ENCODE peak calls at places on chromosome 4, in eight cellular contexts. O is transverse colon; H is Calu3; J is glomerular endothelial cell; P is CD14-positive monocyte; N is coronary artery; L is Karpas-422; G is CD4-positive, CD25-positive, alpha-beta regulatory T cell. C is an unnamed sample.
A peak's percentile ranks its signal among the peaks of the same experiment; 100 is the strongest.

GRCh38 chr4:149166886-149167285 is 648.8 kb downstream of the IQCM start:
- DNase-seq in G (no peak), P (no peak), L (no peak), J (no peak), H (no peak), N (no peak), O (no peak), C (peak; percentile 33)

GRCh38 chr4:6926681-6927478 is 17.3 kb downstream of the TBC1D14 start:
- DNase-seq in G (peak; percentile 58), L (no peak), N (no peak), H (no peak), O (peak; percentile 87), J (no peak), P (no peak), C (peak; percentile 67)

GRCh38 chr4:99651370-99651769 is 6.3 kb downstream of the C4orf54 start:
- DNase-seq in H (no peak), N (no peak), G (no peak), O (no peak), P (no peak), L (no peak), J (no peak), C (no peak)

GRCh38 chr4:1010522-1011021 is 854 bp upstream of the FGFRL1 start:
- DNase-seq in L (no peak), N (peak; percentile 92), H (peak; percentile 52), P (peak; percentile 79), O (peak; percentile 76), G (peak; percentile 68), J (no peak), C (peak; percentile 59)

GRCh38 chr4:143597271-143597670 is 83.8 kb downstream of the SMARCA5 start:
- DNase-seq in L (no peak), P (no peak), G (no peak), H (no peak), O (no peak), J (no peak), N (no peak), C (no peak)

GRCh38 chr4:54586343-54586953 is 71.3 kb upstream of the KIT start:
- DNase-seq in J (no peak), N (no peak), L (no peak), H (no peak), G (no peak), O (peak; percentile 33), P (no peak), C (no peak)

GRCh38 chr4:55296076-55296475 is 50.0 kb upstream of the SRD5A3 start:
- DNase-seq in J (no peak), G (no peak), N (no peak), H (no peak), L (no peak), O (no peak), P (no peak), C (no peak)

GRCh38 chr4:101205878-101206277 is 141.4 kb downstream of the PPP3CA start:
- DNase-seq in P (peak; percentile 47), O (no peak), L (no peak), H (no peak), J (no peak), G (peak; percentile 16), N (no peak), C (peak; percentile 24)

GRCh38 chr4:148998719-148999118 is 556.5 kb upstream of the NR3C2 start:
- DNase-seq in O (no peak), P (no peak), H (peak; percentile 9), G (no peak), J (no peak), L (peak; percentile 68), N (no peak), C (peak; percentile 70)

GRCh38 chr4:13977755-13978154 is 350.2 kb upstream of the BOD1L1 start:
- DNase-seq in N (no peak), O (no peak), P (no peak), G (no peak), H (no peak), J (no peak), L (no peak), C (no peak)

GRCh38 chr4:52126946-52127345 is 75.8 kb downstream of the SPATA18 start:
- DNase-seq in O (no peak), J (no peak), G (no peak), P (no peak), N (no peak), H (no peak), L (no peak), C (peak; percentile 5)

GRCh38 chr4:29571322-29571721 is 1148.8 kb upstream of the PCDH7 start:
- DNase-seq in P (no peak), N (no peak), L (no peak), O (no peak), J (no peak), H (no peak), G (no peak), C (no peak)

GRCh38 chr4:149264093-149264733 is 551.4 kb downstream of the IQCM start:
- DNase-seq in L (peak; percentile 84), N (no peak), P (no peak), J (peak; percentile 18), G (peak; percentile 1), O (peak; percentile 30), H (peak; percentile 30), C (peak; percentile 73)

GRCh38 chr4:94650690-94651089 is 107.1 kb upstream of the BMPR1B start:
- DNase-seq in G (no peak), O (no peak), P (no peak), L (no peak), N (no peak), J (no peak), H (no peak), C (peak; percentile 40)

GRCh38 chr4:41196633-41197332 is 17.6 kb downstream of the APBB2 start:
- DNase-seq in G (no peak), P (no peak), L (no peak), N (no peak), O (no peak), H (no peak), J (no peak), C (no peak)

GRCh38 chr4:76689079-76689817 is 208.7 kb downstream of the SOWAHB start:
- DNase-seq in O (peak; percentile 52), N (no peak), L (no peak), J (no peak), P (no peak), H (peak; percentile 33), G (no peak), C (peak; percentile 84)

GRCh38 chr4:136032391-136032790 is 1499.9 kb downstream of the PCDH18 start:
- DNase-seq in G (no peak), H (no peak), N (no peak), L (no peak), J (no peak), O (no peak), P (no peak), C (peak; percentile 14)

GRCh38 chr4:114229721-114230120 is 250.3 kb upstream of the ARSJ start:
- DNase-seq in J (no peak), G (no peak), H (no peak), L (no peak), O (no peak), N (no peak), P (no peak), C (no peak)

GRCh38 chr4:74112399-74113090 is 13.6 kb upstream of the CXCL2 start:
- DNase-seq in H (no peak), L (no peak), J (no peak), N (no peak), P (no peak), G (no peak), O (no peak), C (no peak)

GRCh38 chr4:152626790-152627189 is 53.0 kb downstream of the TMEM154 start:
- DNase-seq in G (no peak), P (no peak), L (no peak), J (no peak), N (no peak), O (no peak), H (no peak), C (no peak)

GRCh38 chr4:76208005-76208765 is 5.4 kb downstream of the SCARB2 start:
- DNase-seq in L (no peak), G (no peak), N (peak; percentile 86), O (peak; percentile 82), J (peak; percentile 84), P (no peak), H (peak; percentile 29), C (peak; percentile 13)

GRCh38 chr4:151666501-151666900 is 94.3 kb downstream of the GATB start:
- DNase-seq in L (no peak), N (no peak), O (no peak), P (no peak), H (no peak), J (no peak), G (no peak), C (no peak)

GRCh38 chr4:98838528-98838927 is 90.4 kb downstream of the EIF4E start:
- DNase-seq in N (no peak), L (no peak), G (no peak), H (no peak), P (no peak), O (no peak), J (no peak), C (no peak)

GRCh38 chr4:21697583-21697982 is 251.0 kb downstream of the KCNIP4 start:
- DNase-seq in P (no peak), O (no peak), N (no peak), J (no peak), L (no peak), G (no peak), H (peak; percentile 39), C (peak; percentile 93)

GRCh38 chr4:100100985-100101384 is 89.3 kb downstream of the DDIT4L start:
- DNase-seq in P (no peak), G (no peak), O (no peak), N (no peak), J (no peak), L (no peak), H (no peak), C (peak; percentile 85)

GRCh38 chr4:156778606-156779005 is 193.0 kb downstream of the PDGFC start:
- DNase-seq in G (no peak), H (no peak), N (no peak), P (no peak), J (no peak), L (no peak), O (no peak), C (no peak)

GRCh38 chr4:117549624-117550023 is 464.2 kb upstream of the TRAM1L1 start:
- DNase-seq in H (no peak), J (no peak), L (no peak), O (no peak), P (no peak), N (no peak), G (no peak), C (no peak)

GRCh38 chr4:8506373-8507250 is 66.0 kb downstream of the TRMT44 start:
- DNase-seq in H (no peak), J (no peak), N (no peak), G (no peak), P (no peak), O (peak; percentile 18), L (no peak), C (peak; percentile 63)

GRCh38 chr4:168805341-168805740 is 204.7 kb downstream of the CBR4 start:
- DNase-seq in O (no peak), P (no peak), L (no peak), H (no peak), N (no peak), G (no peak), J (no peak), C (no peak)

GRCh38 chr4:72326692-72327632 is 242.1 kb downstream of the ADAMTS3 start:
- DNase-seq in G (no peak), L (peak; percentile 73), J (no peak), H (no peak), P (no peak), N (no peak), O (no peak), C (peak; percentile 51)